ENCODE peak calls at places on chromosomes 12 and 14, in eight cellular contexts. U, H, B, S, N, V, G and R are unnamed samples.

GRCh38 chr12:132582058-132582420 is 28.3 kb downstream of the LRCOL1 start:
- DNase-seq in U (peak), H (no peak), B (no peak), S (no peak), N (no peak), V (no peak), G (no peak), R (no peak)

GRCh38 chr14:88791629-88792571 is 853 bp downstream of the EML5 start:
- DNase-seq in U (peak), H (peak), B (no peak), S (peak), N (no peak), V (peak), G (peak), R (no peak)

GRCh38 chr12:78209851-78210493 is 379.3 kb downstream of the NAV3 start:
- DNase-seq in U (no peak), H (no peak), B (no peak), S (no peak), N (no peak), V (no peak), G (no peak), R (no peak)

GRCh38 chr12:101924647-101925046 is 47.3 kb downstream of the DRAM1 start:
- DNase-seq in U (peak), H (no peak), B (no peak), S (no peak), N (no peak), V (no peak), G (no peak), R (no peak)

GRCh38 chr12:49189731-49190314 is 943 bp upstream of the TUBA1A start:
- DNase-seq in U (no peak), H (no peak), B (no peak), S (no peak), N (no peak), V (no peak), G (no peak), R (no peak)

GRCh38 chr14:96730386-96730785 is 66.8 kb upstream of the VRK1 start:
- DNase-seq in U (no peak), H (no peak), B (no peak), S (no peak), N (no peak), V (no peak), G (no peak), R (no peak)

GRCh38 chr14:79856357-79856756 is 354.9 kb downstream of the DIO2 start:
- DNase-seq in U (no peak), H (no peak), B (no peak), S (no peak), N (no peak), V (no peak), G (no peak), R (no peak)

GRCh38 chr12:27012239-27012981 is 1.8 kb downstream of the TM7SF3 start:
- DNase-seq in U (no peak), H (no peak), B (no peak), S (peak), N (no peak), V (no peak), G (no peak), R (no peak)

GRCh38 chr12:29961231-29961630 is 177.5 kb upstream of the TMTC1 start:
- DNase-seq in U (no peak), H (no peak), B (no peak), S (no peak), N (no peak), V (no peak), G (no peak), R (no peak)

GRCh38 chr14:54627325-54627717 is 60.4 kb downstream of the SAMD4A start:
- DNase-seq in U (peak), H (no peak), B (no peak), S (no peak), N (no peak), V (no peak), G (no peak), R (no peak)

GRCh38 chr14:72303930-72304329 is 371.7 kb downstream of the RGS6 start:
- DNase-seq in U (no peak), H (no peak), B (no peak), S (no peak), N (no peak), V (no peak), G (no peak), R (no peak)

GRCh38 chr12:132275110-132275531 is 54.3 kb downstream of the GALNT9 start:
- DNase-seq in U (peak), H (no peak), B (no peak), S (no peak), N (no peak), V (peak), G (no peak), R (no peak)

GRCh38 chr12:2142068-2142467 is 89.3 kb downstream of the CACNA1C start:
- DNase-seq in U (no peak), H (no peak), B (no peak), S (no peak), N (no peak), V (no peak), G (no peak), R (no peak)

GRCh38 chr14:55448146-55448614 is 7.8 kb upstream of the TBPL2 start:
- DNase-seq in U (no peak), H (no peak), B (no peak), S (no peak), N (peak), V (peak), G (no peak), R (no peak)

GRCh38 chr14:30848449-30849240 is 25.7 kb upstream of the COCH start:
- DNase-seq in U (no peak), H (no peak), B (no peak), S (no peak), N (no peak), V (no peak), G (no peak), R (no peak)

GRCh38 chr14:72699852-72700257 is 194.0 kb downstream of the DPF3 start:
- DNase-seq in U (no peak), H (no peak), B (no peak), S (no peak), N (peak), V (no peak), G (no peak), R (no peak)

DNA sequence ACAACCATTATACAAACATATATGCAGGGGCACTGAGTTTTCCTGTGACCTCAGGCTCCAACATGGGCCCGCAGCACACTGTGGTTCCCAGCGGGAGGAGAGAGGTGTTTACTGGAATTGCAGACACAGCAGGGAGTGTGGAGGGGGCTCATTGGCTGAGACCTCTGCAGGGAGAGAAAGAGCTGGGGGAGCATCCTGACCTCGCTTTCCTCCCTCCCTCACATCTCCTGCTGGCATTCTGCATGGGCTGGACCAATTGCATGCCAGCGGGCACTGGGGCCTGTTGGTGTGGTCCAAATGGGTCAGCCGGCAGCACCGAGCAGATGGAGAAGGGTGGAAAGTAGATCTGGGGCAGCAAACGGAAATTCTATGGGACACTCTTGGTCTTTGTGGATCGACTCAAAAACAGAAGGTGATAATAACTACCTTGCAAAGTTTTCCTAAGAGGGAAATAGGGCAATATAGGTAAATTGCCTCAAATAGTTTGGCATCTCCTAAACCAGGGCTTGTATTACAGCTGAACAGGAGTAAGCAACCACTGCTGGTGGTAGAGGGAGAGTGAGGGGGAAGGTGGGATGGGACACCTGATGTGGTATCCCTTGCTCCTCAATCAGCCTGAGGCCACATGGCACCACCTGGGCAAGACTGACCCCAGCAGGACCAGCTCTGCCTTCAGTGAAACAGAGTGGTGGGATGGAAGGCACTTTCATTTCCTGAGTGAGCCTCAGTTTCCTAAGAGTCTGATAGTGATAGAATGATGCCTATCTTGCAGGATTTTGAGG is 86.9 kb downstream of the NTF3 start:
- DNase-seq in U (peak), H (no peak), B (no peak), S (no peak), N (peak), V (no peak), G (no peak), R (no peak)
- TF ChIP-seq CTCF in U (no peak), H (no peak), B (no peak), S (no peak), N (no peak), V (no peak), G (no peak), R (no peak)

DNA sequence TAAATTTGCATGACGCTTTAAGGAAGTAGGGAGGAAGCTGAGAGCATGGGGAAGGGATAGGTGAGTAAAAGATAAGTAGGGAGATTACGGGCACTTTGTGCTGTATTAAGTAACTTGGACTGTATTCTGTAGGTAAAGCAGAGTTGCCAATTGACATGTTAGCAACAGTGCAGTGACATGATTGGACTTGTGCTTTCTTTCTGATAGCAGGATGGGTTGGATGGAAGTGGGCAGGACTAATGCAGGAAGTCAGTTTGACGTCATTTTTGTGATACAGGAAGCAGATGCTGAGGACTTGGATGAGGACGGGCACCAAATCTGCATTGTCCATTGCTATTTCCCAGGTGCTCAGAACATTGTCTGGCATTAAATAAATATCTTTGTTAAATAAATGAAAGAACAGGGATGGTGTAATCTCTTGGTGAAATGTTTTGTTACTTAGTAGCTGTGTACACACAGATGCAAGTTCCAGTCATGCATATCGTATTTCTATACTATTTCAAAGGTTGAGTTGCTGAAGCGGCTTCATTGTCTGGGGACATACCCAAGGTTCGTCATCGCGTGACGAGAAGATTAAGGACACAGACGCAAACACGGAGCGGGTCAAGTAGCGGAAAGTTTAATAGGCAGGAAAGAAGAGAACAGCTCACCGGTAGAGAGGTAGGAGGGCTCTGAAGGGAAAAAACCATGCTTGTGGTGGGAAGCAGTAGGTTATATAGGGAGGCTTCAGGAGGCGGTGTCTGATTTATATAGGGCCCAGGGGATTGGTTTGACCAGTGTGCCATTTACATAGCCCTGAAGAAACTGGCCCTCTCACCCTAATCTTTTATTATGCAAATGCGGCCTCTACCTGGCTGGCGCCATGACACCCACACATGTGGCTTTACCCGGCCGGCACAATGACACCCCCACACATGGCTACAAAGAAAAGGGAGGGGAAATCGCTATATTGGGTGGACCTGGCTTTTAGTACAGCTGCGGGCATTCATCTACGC is 30.7 kb downstream of the GUCY2C start:
- DNase-seq in U (peak), H (no peak), B (no peak), S (no peak), N (no peak), V (no peak), G (no peak), R (no peak)
- H3K4me3 ChIP-seq in U (no peak), H (no peak), B (no peak), S (no peak), N (no peak), V (no peak), G (no peak), R (no peak)

DNA sequence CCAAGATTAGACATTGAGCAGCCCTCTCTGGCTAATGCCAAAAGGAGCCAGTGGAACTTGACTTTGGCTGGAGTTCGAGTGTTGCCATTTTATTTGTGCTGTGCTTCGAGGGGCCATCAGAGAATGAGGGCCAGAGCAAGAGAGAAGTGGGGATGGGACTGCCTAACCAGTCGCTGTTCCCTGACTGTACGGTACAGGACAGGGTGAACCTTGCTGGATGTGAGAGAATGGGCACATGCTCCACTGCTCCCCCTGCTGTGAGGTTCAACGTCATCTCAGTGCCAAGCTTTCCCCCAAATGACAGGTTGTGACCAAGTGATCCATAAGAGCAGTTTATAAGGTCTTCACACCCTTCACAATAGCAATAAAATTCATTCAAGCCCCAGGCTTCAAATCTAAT is 55.1 kb upstream of the BCL11B start:
- DNase-seq in U (no peak), H (no peak), B (no peak), S (peak), N (no peak), V (no peak), G (no peak), R (no peak)
- TF ChIP-seq CTCF in U (peak), H (no peak), B (no peak), S (no peak), N (no peak), V (no peak), G (no peak), R (no peak)

DNA sequence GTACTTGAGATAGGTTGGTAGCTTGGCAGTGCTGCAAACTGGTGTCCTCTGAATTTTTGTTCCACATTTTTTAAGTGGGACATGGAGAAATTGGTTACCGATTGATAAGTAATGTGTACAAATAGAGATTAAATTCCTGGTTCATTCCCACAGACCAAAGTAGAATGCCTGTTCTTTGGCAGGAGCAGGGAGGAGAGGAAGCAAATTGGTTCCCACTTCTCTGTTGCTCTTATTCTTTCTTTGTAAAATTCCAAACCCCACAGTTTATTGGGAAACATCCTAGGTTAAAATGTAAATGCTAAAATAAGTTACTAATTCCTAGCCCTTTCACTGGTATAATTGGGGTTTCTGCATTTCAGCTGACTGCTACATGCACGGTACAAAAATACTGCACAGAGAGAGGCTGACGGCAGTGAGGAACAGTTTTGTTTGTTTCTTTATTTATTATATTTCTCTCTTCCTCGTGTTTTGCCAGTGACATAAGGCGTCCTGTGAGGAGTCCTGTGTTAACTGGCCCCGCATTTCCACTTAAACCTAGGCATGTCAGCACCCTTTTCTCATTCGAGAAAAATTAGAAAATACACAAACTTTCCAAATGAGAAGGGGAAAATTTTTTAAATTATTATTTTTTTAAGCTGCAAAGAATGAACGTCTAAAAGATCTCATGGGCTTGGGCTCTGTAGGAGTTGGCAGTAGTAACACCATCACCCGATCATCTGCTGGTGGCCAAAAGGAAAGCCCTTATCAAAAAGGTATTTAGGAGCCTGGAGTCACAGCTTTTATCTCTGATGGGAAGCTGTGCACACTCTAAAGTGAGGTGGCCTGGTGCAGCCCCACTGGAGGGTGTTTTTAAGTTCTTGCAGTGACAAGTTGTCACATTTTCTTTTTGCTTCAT is 25.4 kb upstream of the BCL7A start:
- DNase-seq in U (no peak), H (no peak), B (no peak), S (no peak), N (no peak), V (no peak), G (no peak), R (no peak)
- H3K4me3 ChIP-seq in U (no peak), H (no peak), B (no peak), S (no peak), N (no peak), V (no peak), G (no peak), R (no peak)

GRCh38 chr12:98227162-98227561 is 288.2 kb upstream of the TMPO start:
- DNase-seq in U (peak), H (no peak), B (no peak), S (no peak), N (no peak), V (no peak), G (no peak), R (no peak)
- TF ChIP-seq CTCF in U (peak), H (no peak), B (no peak), S (peak), N (no peak), V (peak), G (no peak), R (peak)

GRCh38 chr12:53698948-53699672 is 23.2 kb upstream of the ATP5MC2 start:
- DNase-seq in U (no peak), H (no peak), B (no peak), S (no peak), N (no peak), V (no peak), G (no peak), R (no peak)

GRCh38 chr12:53694746-53695145 is 18.9 kb upstream of the ATP5MC2 start:
- DNase-seq in U (peak), H (no peak), B (no peak), S (no peak), N (no peak), V (no peak), G (no peak), R (no peak)

GRCh38 chr12:53695148-53696138 is 19.6 kb upstream of the ATP5MC2 start:
- DNase-seq in U (peak), H (peak), B (no peak), S (peak), N (no peak), V (peak), G (no peak), R (no peak)

GRCh38 chr12:53696285-53696654 is 20.4 kb upstream of the ATP5MC2 start:
- DNase-seq in U (peak), H (no peak), B (peak), S (no peak), N (peak), V (peak), G (peak), R (peak)

DNA sequence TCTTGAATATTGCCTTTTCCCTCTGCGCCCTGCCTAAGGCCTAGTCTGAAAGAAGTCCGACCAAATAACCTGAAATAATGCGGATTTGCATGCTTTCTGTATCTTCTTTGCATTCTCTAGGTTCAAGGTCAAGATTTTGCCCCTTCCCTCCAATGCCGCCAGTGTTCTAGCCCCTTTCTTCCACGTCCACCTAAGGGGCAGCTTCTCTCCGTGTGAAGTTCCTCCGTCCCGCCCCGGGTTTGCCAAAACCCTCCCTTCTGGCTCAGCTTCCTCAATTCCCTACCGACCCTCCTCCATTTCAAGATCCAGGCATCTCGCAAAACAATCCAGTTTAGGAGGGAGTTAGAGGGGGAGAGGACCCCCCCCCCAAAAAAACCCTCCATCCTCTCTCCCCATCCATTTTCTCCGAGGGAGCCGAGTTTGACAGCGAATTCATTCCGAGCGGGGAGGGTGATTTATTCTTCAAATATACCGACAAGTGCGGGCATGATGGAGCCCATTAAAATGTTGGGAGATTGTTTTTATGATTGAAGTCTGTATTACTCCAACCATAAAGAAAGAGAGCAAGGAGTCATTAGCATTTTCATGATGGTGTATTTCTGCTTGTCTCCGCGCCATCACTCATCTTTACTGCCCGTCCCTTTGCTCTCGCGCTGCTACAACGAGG is 20.9 kb upstream of the ATP5MC2 start:
- DNase-seq in U (peak), H (no peak), B (no peak), S (no peak), N (no peak), V (no peak), G (no peak), R (no peak)
- H3K4me3 ChIP-seq in U (peak), H (no peak), B (peak), S (peak), N (peak), V (no peak), G (peak), R (no peak)

GRCh38 chr14:105167303-105168092 is 1.1 kb downstream of the JAG2 start:
- DNase-seq in U (peak), H (no peak), B (no peak), S (no peak), N (no peak), V (peak), G (no peak), R (no peak)

GRCh38 chr14:105163040-105163742 is 5.4 kb downstream of the JAG2 start:
- DNase-seq in U (no peak), H (no peak), B (no peak), S (no peak), N (no peak), V (no peak), G (no peak), R (no peak)

GRCh38 chr14:105166571-105167302 is 1.8 kb downstream of the JAG2 start:
- DNase-seq in U (no peak), H (no peak), B (no peak), S (no peak), N (no peak), V (no peak), G (no peak), R (no peak)

GRCh38 chr14:105165761-105166485 is 2.7 kb downstream of the JAG2 start:
- DNase-seq in U (no peak), H (no peak), B (no peak), S (no peak), N (no peak), V (no peak), G (no peak), R (no peak)

DNA sequence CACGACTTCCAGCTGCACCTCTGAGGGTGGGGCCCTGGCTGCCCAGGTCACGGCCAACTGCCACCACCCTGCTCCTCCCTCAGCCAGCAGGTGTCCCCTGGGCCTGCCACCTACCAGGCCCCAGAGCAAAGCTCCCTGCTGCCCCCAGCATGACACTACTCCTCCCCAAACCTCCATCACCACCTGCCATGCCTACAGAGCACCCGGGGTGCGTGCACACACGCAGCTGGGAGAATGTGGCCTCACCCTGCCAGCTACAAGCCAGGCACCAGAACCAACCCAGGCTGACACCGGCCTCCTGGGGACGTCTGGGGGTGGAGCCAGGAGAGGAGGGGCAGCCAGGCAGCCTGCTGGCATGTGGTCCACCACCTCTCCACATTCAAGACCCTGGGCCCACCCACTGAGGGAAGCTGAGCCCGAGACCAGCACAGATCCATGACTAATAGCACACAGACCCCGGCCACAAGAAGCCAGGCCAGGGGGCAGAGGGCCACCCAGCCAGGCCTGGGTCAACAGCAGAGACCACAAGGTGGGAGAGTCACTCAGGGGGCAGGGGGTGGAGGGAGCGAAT is 3.4 kb downstream of the JAG2 start:
- DNase-seq in U (no peak), H (no peak), B (no peak), S (no peak), N (no peak), V (no peak), G (no peak), R (no peak)
- TF ChIP-seq CTCF in U (no peak), H (no peak), B (no peak), S (no peak), N (no peak), V (no peak), G (no peak), R (no peak)